ENCODE peak calls at places on chromosomes 7 and 10, in ten cellular contexts. P is hepatocyte, V is fibroblast of lung, O is epithelial cell of esophagus, Y is K562, J is sigmoid colon, Z is NB4, U is SK-N-SH, X is tibial artery, M is AG04449. E is an unnamed sample.

GRCh38 chr7:42198296-42198695 is 38.7 kb downstream of the GLI3 start:
- DNase-seq in J (no peak), U (no peak), M (no peak), Y (no peak), O (peak; percentile 99), X (no peak), Z (no peak), V (no peak), P (no peak), E (no peak)

GRCh38 chr7:34675749-34676374 is 17.8 kb downstream of the NPSR1 start:
- DNase-seq in V (peak; percentile 6), O (peak; percentile 34), U (peak; percentile 37), J (no peak), M (no peak), P (peak; percentile 19), X (no peak), Y (peak; percentile 31), Z (peak; percentile 48), E (no peak)

GRCh38 chr7:27784399-27785053 is 44.6 kb downstream of the TAX1BP1 start:
- DNase-seq in U (peak; percentile 40), V (peak; percentile 68), Y (peak; percentile 49), Z (peak; percentile 82), X (no peak), M (no peak), O (peak; percentile 77), P (peak; percentile 59), J (no peak), E (no peak)

GRCh38 chr7:12249706-12250105 is 38.6 kb downstream of the TMEM106B start:
- DNase-seq in M (no peak), O (no peak), X (no peak), U (no peak), J (no peak), Z (no peak), P (no peak), V (no peak), Y (no peak), E (no peak)

GRCh38 chr7:26365077-26365896 is 73.6 kb downstream of the SNX10 start:
- DNase-seq in V (peak; percentile 87), Z (peak; percentile 94), U (peak; percentile 60), Y (peak; percentile 18), P (peak; percentile 80), O (peak; percentile 78), J (no peak), X (no peak), M (peak; percentile 14), E (no peak)

GRCh38 chr7:69683002-69683401 is 84.7 kb downstream of the AUTS2 start:
- DNase-seq in X (no peak), O (no peak), M (no peak), P (no peak), J (no peak), U (no peak), Z (no peak), V (no peak), Y (no peak), E (no peak)

GRCh38 chr10:121696854-121697253 is 98.6 kb upstream of the FGFR2 start:
- DNase-seq in M (no peak), J (no peak), X (peak; percentile 31), Y (peak; percentile 32), Z (peak; percentile 43), U (peak; percentile 45), O (peak; percentile 26), P (peak; percentile 28), V (no peak), E (no peak)

GRCh38 chr10:107831772-107832171 is 667.3 kb upstream of the SORCS1 start:
- DNase-seq in P (no peak), J (no peak), O (no peak), U (no peak), M (no peak), X (no peak), V (no peak), Z (no peak), Y (no peak), E (no peak)

GRCh38 chr10:45439365-45439764 is 65.3 kb downstream of the ALOX5 start:
- DNase-seq in J (no peak), U (no peak), P (no peak), Z (no peak), O (no peak), Y (no peak), X (no peak), V (no peak), M (no peak), E (no peak)

GRCh38 chr10:132931258-132931657 is 11.1 kb downstream of the CFAP46 start:
- DNase-seq in V (peak; percentile 4), M (no peak), O (no peak), Z (no peak), X (no peak), J (no peak), P (no peak), U (no peak), Y (no peak), E (no peak)

GRCh38 chr10:117782276-117782675 is 239.7 kb downstream of the EMX2 start:
- DNase-seq in M (no peak), U (no peak), V (no peak), X (no peak), O (no peak), Y (no peak), Z (no peak), P (no peak), J (no peak), E (no peak)

GRCh38 chr10:6119423-6119822 is 30.6 kb downstream of the RBM17 start:
- DNase-seq in X (no peak), U (no peak), Y (no peak), V (no peak), O (peak; percentile 57), Z (no peak), P (no peak), M (no peak), J (no peak), E (no peak)

GRCh38 chr7:78712111-78712510 is 741.4 kb downstream of the MAGI2 start:
- DNase-seq in V (no peak), U (no peak), M (no peak), Y (no peak), Z (no peak), J (no peak), X (no peak), P (no peak), O (no peak), E (no peak)

GRCh38 chr10:16316733-16317132 is 120.1 kb upstream of the PTER start:
- DNase-seq in J (no peak), P (no peak), O (no peak), Z (no peak), U (no peak), M (no peak), Y (no peak), V (no peak), X (no peak), E (no peak)

GRCh38 chr10:16310440-16310839 is 126.4 kb upstream of the PTER start:
- DNase-seq in J (no peak), P (no peak), Y (no peak), V (no peak), U (no peak), X (no peak), M (no peak), Z (no peak), O (no peak), E (no peak)

DNA sequence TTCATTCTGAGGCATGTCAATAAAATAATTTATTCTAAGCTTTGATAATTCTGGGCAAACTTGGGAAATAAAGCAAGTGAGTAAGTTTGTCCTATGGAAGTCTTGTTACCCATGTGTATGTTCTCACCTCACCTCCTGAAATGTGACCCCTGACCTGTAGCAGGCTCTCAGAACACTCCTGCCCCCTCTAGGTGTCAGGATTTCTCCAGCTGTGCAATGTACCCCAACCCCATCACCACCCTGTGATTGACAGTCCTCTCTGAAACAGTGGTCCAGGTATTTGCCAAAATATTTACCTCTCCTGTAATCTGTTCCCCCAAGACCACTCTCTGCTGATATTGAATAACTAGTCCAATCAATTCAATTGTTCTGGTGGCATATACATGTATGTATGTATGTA is 122.6 kb upstream of the PTER start:
- DNase-seq in Y (peak; percentile 15), U (peak; percentile 4), M (no peak), Z (peak; percentile 0), J (no peak), P (peak; percentile 3), V (no peak), O (peak; percentile 2), X (no peak), E (no peak)
- TF ChIP-seq CTCF in Y (peak; percentile 45), U (no peak), M (no peak), Z (no peak), J (no peak), P (peak; percentile 19), V (no peak), O (no peak), X (no peak), E (no peak)

DNA sequence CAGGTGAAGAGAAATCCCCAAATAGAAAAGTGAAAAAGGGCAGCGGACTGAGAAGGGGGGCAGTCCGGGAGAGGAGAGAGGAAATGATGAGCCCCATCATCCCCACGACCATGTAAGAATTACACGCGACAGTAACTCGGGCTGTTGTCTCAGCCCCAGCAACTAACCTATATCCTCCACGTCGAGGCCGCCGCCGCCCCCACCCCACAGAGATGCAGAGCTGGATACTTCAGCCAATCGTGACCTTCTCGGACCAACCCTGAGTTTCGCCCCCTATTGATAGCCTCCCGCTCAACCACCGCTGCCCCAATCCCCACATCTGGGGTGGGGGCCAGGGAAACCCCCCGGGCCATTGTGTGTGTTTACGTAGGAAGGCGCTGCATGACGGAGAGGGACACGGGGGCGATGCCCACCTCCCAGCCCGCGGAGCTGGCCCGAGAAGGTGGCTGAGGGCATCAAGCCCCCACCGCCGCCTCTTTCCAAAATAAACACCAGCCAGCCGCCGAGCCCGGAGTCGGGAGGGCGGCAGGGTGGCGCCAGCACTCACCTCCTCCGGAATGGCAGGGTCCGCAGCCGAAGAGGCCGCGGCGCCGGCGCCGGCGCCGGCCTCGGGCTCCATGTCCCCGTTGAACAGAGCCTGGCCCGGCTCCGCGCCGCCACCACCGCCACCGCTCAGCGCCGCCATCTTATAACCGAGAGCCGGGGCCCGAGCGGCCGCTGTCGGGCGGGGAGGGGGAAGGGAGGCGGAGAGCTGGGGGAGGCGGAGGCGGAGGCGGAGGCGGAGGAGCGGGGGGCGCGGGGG is 509 bp downstream of the BRAF start:
- DNase-seq in J (peak; percentile 88), Y (peak; percentile 77), M (no peak), U (peak; percentile 94), O (peak; percentile 59), P (peak; percentile 88), X (peak; percentile 68), V (peak; percentile 65), Z (peak; percentile 84), E (peak; percentile 84)
- TF ChIP-seq CTCF in J (peak; percentile 26), Y (peak; percentile 71), M (peak; percentile 61), U (peak; percentile 72), O (peak; percentile 16), P (peak; percentile 55), X (peak; percentile 31), V (peak; percentile 61), Z (peak; percentile 46), E (peak; percentile 57)

GRCh38 chr7:39967420-39968161 is 17.5 kb downstream of the CDK13 start:
- DNase-seq in J (no peak), U (no peak), M (no peak), Y (no peak), X (no peak), Z (no peak), V (no peak), O (no peak), P (no peak), E (no peak)
- TF ChIP-seq CTCF in J (no peak), U (no peak), M (no peak), Y (no peak), X (no peak), Z (no peak), V (no peak), O (no peak), P (no peak), E (no peak)

DNA sequence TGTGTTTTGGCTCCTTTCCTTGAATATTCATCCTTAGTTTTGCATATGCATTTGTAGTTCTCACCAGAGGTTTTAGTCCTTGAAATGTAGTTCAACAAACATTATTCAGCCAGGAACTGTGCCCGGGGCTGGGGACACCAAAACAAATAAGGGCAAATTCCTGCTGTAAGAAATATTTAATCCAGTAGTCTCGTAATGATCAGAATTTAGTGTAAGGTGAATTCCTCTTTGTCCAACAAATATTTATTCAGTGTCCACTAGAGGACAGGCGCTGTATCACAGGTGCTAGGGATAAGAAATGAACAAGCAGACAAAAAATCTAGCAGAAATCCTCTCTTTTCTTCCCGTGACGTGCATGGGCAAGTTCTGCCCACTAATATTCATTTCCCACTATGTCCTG is 17.6 kb downstream of the LGI1 start:
- DNase-seq in O (no peak), X (no peak), M (no peak), J (no peak), P (no peak), Z (no peak), Y (no peak), U (no peak), V (no peak), E (no peak)
- TF ChIP-seq CTCF in O (no peak), X (no peak), M (no peak), J (no peak), P (no peak), Z (no peak), Y (no peak), U (no peak), V (no peak), E (peak; percentile 31)